ENCODE peak calls at places on chromosomes 11 and 22, in eight cellular contexts. E is GM12891, S is stomach, W is tibial nerve, U is lower leg skin, T is right lobe of liver, K is heart left ventricle, I is transverse colon. B is an unnamed sample.

GRCh38 chr22:36134167-36134566 is 26.4 kb downstream of the APOL3 start:
- DNase-seq in E (no peak), K (no peak), T (no peak), S (no peak), W (no peak), I (no peak), U (no peak), B (no peak)

GRCh38 chr22:35446365-35446764 is 46.4 kb downstream of the MCM5 start:
- DNase-seq in K (no peak), T (no peak), S (no peak), U (no peak), I (peak), E (no peak), W (no peak), B (no peak)

GRCh38 chr22:23237201-23237798 is 57.0 kb downstream of the BCR start:
- DNase-seq in K (peak), W (peak), I (peak), T (no peak), U (no peak), E (no peak), S (peak), B (no peak)

GRCh38 chr22:47716890-47717615 is 954.6 kb downstream of the TBC1D22A start:
- DNase-seq in I (no peak), T (no peak), E (no peak), S (no peak), K (no peak), U (no peak), W (no peak), B (no peak)

GRCh38 chr11:27696961-27697360 is 3.3 kb downstream of the BDNF start:
- DNase-seq in E (no peak), T (no peak), S (no peak), I (no peak), W (no peak), K (no peak), U (no peak), B (no peak)

GRCh38 chr11:86596861-86597632 is 75.4 kb downstream of the ME3 start:
- DNase-seq in I (no peak), W (no peak), S (no peak), K (peak), T (no peak), E (no peak), U (peak), B (no peak)

GRCh38 chr11:65651589-65652510 is 10.9 kb downstream of the RELA start:
- DNase-seq in S (peak), I (peak), U (no peak), E (no peak), K (peak), W (no peak), T (no peak), B (no peak)

GRCh38 chr11:35260342-35260985 is 121.5 kb downstream of the CD44 start:
- DNase-seq in S (no peak), W (no peak), K (no peak), I (no peak), E (no peak), T (no peak), U (no peak), B (no peak)

GRCh38 chr11:72234514-72234830 is 9.5 kb downstream of the PHOX2A start:
- DNase-seq in U (no peak), T (no peak), I (no peak), K (no peak), E (no peak), W (no peak), S (no peak), B (peak)

GRCh38 chr11:77590194-77590591 is 440 bp downstream of the AQP11 start:
- DNase-seq in W (no peak), E (no peak), I (peak), U (no peak), S (peak), K (peak), T (peak), B (no peak)

GRCh38 chr11:84720706-84721402 is 906.3 kb downstream of the DLG2 start:
- DNase-seq in E (no peak), K (peak), W (no peak), I (peak), U (no peak), T (peak), S (no peak), B (peak)

GRCh38 chr22:21866821-21867527 is 471 bp downstream of the MAPK1 start:
- DNase-seq in K (no peak), E (no peak), I (peak), T (peak), U (peak), W (no peak), S (peak), B (peak)

GRCh38 chr11:18761741-18762140 is 29.9 kb downstream of the PTPN5 start:
- DNase-seq in K (no peak), I (no peak), W (no peak), U (no peak), E (no peak), T (no peak), S (no peak), B (no peak)

GRCh38 chr11:67626970-67627369 is 2.8 kb downstream of the NUDT8 start:
- DNase-seq in T (peak), E (no peak), U (no peak), W (no peak), I (no peak), K (no peak), S (no peak), B (peak)

GRCh38 chr11:6599884-6600390 is 3.5 kb downstream of the RRP8 start:
- DNase-seq in E (no peak), W (no peak), S (no peak), K (no peak), I (no peak), T (no peak), U (no peak), B (no peak)

GRCh38 chr11:2776351-2777061 is 76.7 kb upstream of the KCNQ1OT1 start:
- DNase-seq in E (no peak), U (peak), K (peak), T (peak), I (no peak), S (peak), W (peak), B (peak)

GRCh38 chr22:32044913-32045312 is 1.9 kb downstream of the SLC5A1 start:
- DNase-seq in K (no peak), T (no peak), S (peak), U (peak), I (peak), E (no peak), W (no peak), B (no peak)

GRCh38 chr11:73317373-73317772 is 9.3 kb downstream of the ARHGEF17 start:
- DNase-seq in S (peak), E (no peak), T (no peak), W (no peak), U (no peak), K (peak), I (peak), B (no peak)

GRCh38 chr11:2482745-2483144 is 37.9 kb downstream of the KCNQ1 start:
- DNase-seq in U (no peak), T (no peak), S (no peak), W (no peak), I (no peak), K (no peak), E (no peak), B (no peak)

GRCh38 chr11:114088836-114089235 is 29.3 kb downstream of the ZBTB16 start:
- DNase-seq in I (no peak), W (no peak), S (no peak), U (no peak), T (no peak), K (no peak), E (no peak), B (no peak)

GRCh38 chr22:46119729-46120419 is 30.5 kb upstream of the PPARA start:
- DNase-seq in K (no peak), I (no peak), T (no peak), W (no peak), S (no peak), U (no peak), E (no peak), B (peak)

GRCh38 chr22:29912605-29913398 is 29.8 kb downstream of the MTMR3 start:
- DNase-seq in U (no peak), I (no peak), K (no peak), S (no peak), W (no peak), E (no peak), T (no peak), B (no peak)

GRCh38 chr11:118401880-118402590 is 629 bp downstream of the ATP5MG start:
- DNase-seq in W (no peak), U (no peak), S (no peak), I (no peak), T (no peak), K (no peak), E (no peak), B (no peak)

GRCh38 chr11:15967966-15968365 is 388.4 kb downstream of the SOX6 start:
- DNase-seq in I (no peak), E (no peak), U (no peak), S (no peak), W (no peak), K (no peak), T (no peak), B (no peak)

GRCh38 chr11:64536396-64536935 is 54.6 kb upstream of the SLC22A12 start:
- DNase-seq in W (no peak), U (no peak), S (no peak), K (no peak), E (no peak), T (no peak), I (no peak), B (no peak)

GRCh38 chr11:79762271-79762935 is 321.6 kb upstream of the TENM4 start:
- DNase-seq in U (no peak), T (no peak), I (no peak), W (no peak), E (no peak), S (no peak), K (no peak), B (no peak)

GRCh38 chr11:23976776-23977380 is 520.0 kb upstream of the LUZP2 start:
- DNase-seq in U (no peak), E (no peak), T (no peak), W (no peak), K (no peak), I (no peak), S (no peak), B (no peak)

GRCh38 chr11:113649311-113649710 is 56.8 kb downstream of the TMPRSS5 start:
- DNase-seq in W (no peak), K (no peak), S (no peak), E (no peak), I (no peak), U (no peak), T (peak), B (peak)

GRCh38 chr11:71078482-71078881 is 173.9 kb downstream of the SHANK2 start:
- DNase-seq in W (no peak), T (no peak), S (no peak), U (no peak), K (no peak), I (no peak), E (no peak), B (no peak)

GRCh38 chr22:44664149-44664548 is 37.9 kb upstream of the PRR5 start:
- DNase-seq in T (peak), I (peak), K (peak), U (peak), W (no peak), E (no peak), S (peak), B (peak)

GRCh38 chr11:67438121-67438902 is 830 bp upstream of the PTPRCAP start:
- DNase-seq in W (no peak), S (peak), K (no peak), T (peak), E (peak), U (no peak), I (peak), B (peak)

GRCh38 chr11:83051760-83052671 is 19.7 kb downstream of the RAB30 start:
- DNase-seq in E (no peak), U (peak), S (no peak), K (peak), W (no peak), T (no peak), I (no peak), B (no peak)

GRCh38 chr22:28172948-28173360 is 253.9 kb upstream of the PITPNB start:
- DNase-seq in U (no peak), E (no peak), I (no peak), K (no peak), T (no peak), W (no peak), S (no peak), B (no peak)

GRCh38 chr11:116696381-116696941 is 76.3 kb downstream of the BUD13 start:
- DNase-seq in E (no peak), I (no peak), U (peak), W (no peak), K (no peak), S (peak), T (no peak), B (no peak)

GRCh38 chr11:6646631-6647281 is 8.9 kb downstream of the DCHS1 start:
- DNase-seq in I (no peak), T (peak), E (peak), K (peak), U (no peak), S (no peak), W (no peak), B (peak)

GRCh38 chr11:127789887-127790286 is 789.3 kb upstream of the KIRREL3 start:
- DNase-seq in S (no peak), T (no peak), E (no peak), K (no peak), I (peak), W (no peak), U (no peak), B (no peak)

GRCh38 chr11:250740-251299 is 14.0 kb downstream of the PSMD13 start:
- DNase-seq in I (peak), U (peak), E (no peak), W (peak), S (peak), T (no peak), K (peak), B (no peak)

GRCh38 chr11:95074806-95075563 is 8.3 kb downstream of the SRSF8 start:
- DNase-seq in K (peak), S (peak), U (no peak), W (no peak), I (peak), T (no peak), E (no peak), B (no peak)

GRCh38 chr11:9574806-9575530 is 1.5 kb downstream of the WEE1 start:
- DNase-seq in K (peak), W (peak), U (peak), E (no peak), I (peak), S (peak), T (peak), B (peak)
- TF ChIP-seq POLR2A in K (no peak), W (peak), U (no peak), E (no peak), I (peak), S (no peak), T (peak), B (no peak)

GRCh38 chr11:121226415-121227263 is 65.9 kb upstream of the SC5D start:
- DNase-seq in I (no peak), U (no peak), T (no peak), S (no peak), W (no peak), K (no peak), E (no peak), B (no peak)
- TF ChIP-seq POLR2A in I (no peak), U (no peak), T (no peak), S (no peak), W (no peak), K (no peak), E (peak), B (no peak)

GRCh38 chr11:17075506-17075905 is 2.0 kb downstream of the RPS13 start:
- DNase-seq in T (no peak), K (no peak), E (no peak), I (no peak), S (no peak), W (no peak), U (no peak), B (no peak)

GRCh38 chr11:17076517-17077239 is 789 bp downstream of the RPS13 start:
- DNase-seq in K (no peak), U (no peak), E (no peak), T (no peak), W (no peak), S (no peak), I (no peak), B (no peak)

GRCh38 chr11:17077240-17077519 is 287 bp downstream of the RPS13 start:
- DNase-seq in S (no peak), K (no peak), T (no peak), E (no peak), U (no peak), W (no peak), I (no peak), B (no peak)

GRCh38 chr11:17073370-17074027 is 4.0 kb downstream of the RPS13 start:
- DNase-seq in U (no peak), S (no peak), I (no peak), K (no peak), W (no peak), T (no peak), E (no peak), B (no peak)

GRCh38 chr11:17077520-17078401 is at the start of gene RPS13:
- DNase-seq in T (peak), W (peak), E (peak), I (peak), U (peak), S (peak), K (peak), B (peak)
- TF ChIP-seq POLR2A in T (peak), W (peak), E (peak), I (peak), U (no peak), S (peak), K (no peak), B (peak)

GRCh38 chr22:37784829-37785495 is 22.8 kb upstream of the GCAT start:
- DNase-seq in W (no peak), K (no peak), S (peak), E (no peak), T (no peak), I (peak), U (no peak), B (peak)

GRCh38 chr22:37781434-37782059 is 26.2 kb upstream of the GCAT start:
- DNase-seq in I (no peak), K (no peak), U (no peak), W (no peak), E (no peak), T (peak), S (no peak), B (no peak)

GRCh38 chr22:37778370-37779009 is 29.2 kb upstream of the GCAT start:
- DNase-seq in I (no peak), T (no peak), S (no peak), K (no peak), E (no peak), U (no peak), W (no peak), B (no peak)

GRCh38 chr22:37777122-37777687 is 30.5 kb upstream of the GCAT start:
- DNase-seq in I (peak), U (peak), W (peak), K (peak), E (peak), T (peak), S (peak), B (no peak)

GRCh38 chr22:37782340-37783168 is 25.2 kb upstream of the GCAT start:
- DNase-seq in E (no peak), T (no peak), W (no peak), S (no peak), K (no peak), I (no peak), U (no peak), B (no peak)
- TF ChIP-seq POLR2A in E (no peak), T (no peak), W (no peak), S (no peak), K (no peak), I (no peak), U (no peak), B (no peak)

GRCh38 chr11:43947003-43947500 is 4.6 kb downstream of the C11orf96 start:
- DNase-seq in S (no peak), K (no peak), U (no peak), I (no peak), W (no peak), E (no peak), T (no peak), B (peak)
- TF ChIP-seq POLR2A in S (no peak), K (no peak), U (no peak), I (no peak), W (no peak), E (no peak), T (peak), B (no peak)

B was measured in upper lobe of left lung.